ENCODE peak calls at places on chromosome 21, in ten cellular contexts. D, N, P, E, B, T, C, A, L and G are unnamed samples.

GRCh38 chr21:41662161-41662560 is 104.7 kb downstream of the RIPK4 start:
- DNase-seq in D (no peak), N (no peak), P (no peak), E (no peak), B (no peak), T (no peak), C (no peak), A (no peak), L (no peak), G (no peak)

GRCh38 chr21:32190491-32191144 is 88.2 kb downstream of the MIS18A start:
- DNase-seq in D (no peak), N (no peak), P (no peak), E (no peak), B (no peak), T (no peak), C (no peak), A (peak; percentile 9), L (no peak), G (no peak)

GRCh38 chr21:43624343-43624742 is 34.9 kb downstream of the HSF2BP start:
- DNase-seq in D (no peak), N (no peak), P (no peak), E (no peak), B (no peak), T (no peak), C (no peak), A (no peak), L (no peak), G (no peak)

GRCh38 chr21:33396966-33397365 is 6.2 kb upstream of the IFNGR2 start:
- DNase-seq in D (no peak), N (no peak), P (no peak), E (peak; percentile 74), B (peak; percentile 7), T (no peak), C (no peak), A (no peak), L (no peak), G (no peak)

GRCh38 chr21:45332415-45332814 is 44.7 kb upstream of the POFUT2 start:
- DNase-seq in D (no peak), N (no peak), P (no peak), E (no peak), B (peak; percentile 34), T (no peak), C (no peak), A (no peak), L (no peak), G (no peak)

GRCh38 chr21:33070921-33071877 is 1.3 kb downstream of the OLIG1 start:
- DNase-seq in D (peak; percentile 5), N (no peak), P (peak; percentile 23), E (no peak), B (no peak), T (no peak), C (no peak), A (no peak), L (no peak), G (peak; percentile 30)

GRCh38 chr21:45265721-45266517 is 21.8 kb downstream of the POFUT2 start:
- DNase-seq in D (no peak), N (no peak), P (no peak), E (no peak), B (no peak), T (no peak), C (no peak), A (no peak), L (no peak), G (no peak)

GRCh38 chr21:36109868-36110267 is 25.0 kb upstream of the CBR3 start:
- DNase-seq in D (no peak), N (no peak), P (no peak), E (no peak), B (no peak), T (no peak), C (no peak), A (peak; percentile 21), L (no peak), G (no peak)

GRCh38 chr21:37871121-37871862 is 45.0 kb downstream of the KCNJ6 start:
- DNase-seq in D (no peak), N (no peak), P (no peak), E (no peak), B (peak; percentile 57), T (peak; percentile 69), C (no peak), A (no peak), L (no peak), G (peak; percentile 35)

GRCh38 chr21:43191521-43191920 is 22.7 kb downstream of the CRYAA start:
- DNase-seq in D (no peak), N (no peak), P (no peak), E (peak; percentile 28), B (no peak), T (no peak), C (peak; percentile 4), A (no peak), L (no peak), G (no peak)

GRCh38 chr21:16342932-16343331 is 613.1 kb downstream of the USP25 start:
- DNase-seq in D (no peak), N (no peak), P (no peak), E (no peak), B (no peak), T (no peak), C (no peak), A (no peak), L (no peak), G (no peak)

GRCh38 chr21:42038826-42039425 is 28.8 kb upstream of the ZBTB21 start:
- DNase-seq in D (no peak), N (no peak), P (no peak), E (no peak), B (peak; percentile 48), T (peak; percentile 10), C (peak; percentile 45), A (no peak), L (no peak), G (no peak)

GRCh38 chr21:36640260-36641244 is 58.4 kb upstream of the SIM2 start:
- DNase-seq in D (no peak), N (no peak), P (no peak), E (no peak), B (no peak), T (no peak), C (no peak), A (no peak), L (no peak), G (no peak)

GRCh38 chr21:25934771-25935224 is 200.0 kb downstream of the GABPA start:
- DNase-seq in D (peak; percentile 61), N (no peak), P (no peak), E (peak; percentile 79), B (peak; percentile 80), T (peak; percentile 92), C (peak; percentile 72), A (peak; percentile 68), L (no peak), G (peak; percentile 15)

GRCh38 chr21:33732038-33732437 is 89.7 kb downstream of the ITSN1 start:
- DNase-seq in D (no peak), N (no peak), P (no peak), E (no peak), B (no peak), T (no peak), C (no peak), A (no peak), L (no peak), G (no peak)

GRCh38 chr21:45234906-45235305 is 52.8 kb downstream of the POFUT2 start:
- DNase-seq in D (no peak), N (no peak), P (no peak), E (no peak), B (no peak), T (no peak), C (no peak), A (no peak), L (no peak), G (no peak)

GRCh38 chr21:38997051-38997450 is 186.2 kb downstream of the PSMG1 start:
- DNase-seq in D (no peak), N (no peak), P (no peak), E (no peak), B (no peak), T (no peak), C (no peak), A (no peak), L (no peak), G (no peak)

GRCh38 chr21:34583926-34584563 is 30.9 kb downstream of the RCAN1 start:
- DNase-seq in D (no peak), N (no peak), P (no peak), E (no peak), B (no peak), T (no peak), C (no peak), A (no peak), L (no peak), G (no peak)

GRCh38 chr21:44881586-44881939 is 8.1 kb upstream of the PTTG1IP start:
- DNase-seq in D (no peak), N (no peak), P (no peak), E (no peak), B (no peak), T (no peak), C (no peak), A (no peak), L (no peak), G (no peak)

GRCh38 chr21:27329255-27329851 is 362.5 kb upstream of the ADAMTS5 start:
- DNase-seq in D (no peak), N (no peak), P (no peak), E (no peak), B (peak; percentile 18), T (no peak), C (no peak), A (no peak), L (no peak), G (no peak)

GRCh38 chr21:37914211-37914900 is 1.9 kb downstream of the KCNJ6 start:
- DNase-seq in D (no peak), N (no peak), P (peak; percentile 50), E (peak; percentile 73), B (peak; percentile 21), T (no peak), C (no peak), A (no peak), L (no peak), G (no peak)

GRCh38 chr21:46054031-46054430 is 43.9 kb upstream of the COL6A2 start:
- DNase-seq in D (no peak), N (no peak), P (no peak), E (no peak), B (no peak), T (no peak), C (no peak), A (no peak), L (no peak), G (no peak)

GRCh38 chr21:39153373-39153772 is 29.9 kb downstream of the PSMG1 start:
- DNase-seq in D (no peak), N (no peak), P (no peak), E (no peak), B (no peak), T (no peak), C (no peak), A (no peak), L (no peak), G (no peak)

GRCh38 chr21:36589352-36589971 is 109.5 kb upstream of the SIM2 start:
- DNase-seq in D (peak; percentile 49), N (no peak), P (no peak), E (peak; percentile 67), B (no peak), T (peak; percentile 35), C (peak; percentile 63), A (peak; percentile 48), L (no peak), G (peak; percentile 24)

GRCh38 chr21:26137379-26138060 is 33.0 kb downstream of the APP start:
- DNase-seq in D (no peak), N (no peak), P (no peak), E (no peak), B (peak; percentile 15), T (no peak), C (no peak), A (no peak), L (no peak), G (no peak)

GRCh38 chr21:45329261-45330074 is 41.8 kb upstream of the POFUT2 start:
- DNase-seq in D (peak; percentile 29), N (no peak), P (no peak), E (peak; percentile 60), B (no peak), T (no peak), C (peak; percentile 66), A (peak; percentile 62), L (no peak), G (peak; percentile 40)

GRCh38 chr21:21860888-21861287 is 862.7 kb downstream of the NCAM2 start:
- DNase-seq in D (no peak), N (no peak), P (no peak), E (no peak), B (no peak), T (peak; percentile 7), C (no peak), A (no peak), L (no peak), G (no peak)

GRCh38 chr21:45592208-45592619 is 50.0 kb upstream of the SLC19A1 start:
- DNase-seq in D (no peak), N (peak; percentile 46), P (no peak), E (no peak), B (no peak), T (no peak), C (no peak), A (no peak), L (peak; percentile 63), G (no peak)